ENCODE peak calls at places on chromosomes 7 and 10, in nine cellular contexts. E is PC-9; V is body of pancreas; K is fibroblast of lung; P is neural progenitor cell; O is naive thymus-derived CD4-positive, alpha-beta T cell; Q is cardiac muscle cell; N is AG09309; M is brain microvascular endothelial cell. W is an unnamed sample.

GRCh38 chr10:44898665-44899064 is 12.5 kb upstream of the TMEM72 start:
- DNase-seq in E (no peak), V (no peak), K (no peak), P (no peak), O (no peak), Q (no peak), N (no peak), M (no peak), W (no peak)

GRCh38 chr7:29328050-29328449 is 133.5 kb downstream of the CHN2 start:
- DNase-seq in E (no peak), V (no peak), K (peak; percentile 8), P (no peak), O (no peak), Q (no peak), N (no peak), M (no peak), W (no peak)

GRCh38 chr7:139731802-139732470 is 45.9 kb downstream of the HIPK2 start:
- DNase-seq in E (peak; percentile 92), V (peak; percentile 91), K (peak; percentile 96), P (no peak), O (no peak), Q (peak; percentile 96), N (peak; percentile 67), M (peak; percentile 92), W (peak; percentile 91)

GRCh38 chr7:157669768-157670345 is 333.1 kb downstream of the DNAJB6 start:
- DNase-seq in E (no peak), V (no peak), K (no peak), P (peak; percentile 52), O (no peak), Q (no peak), N (no peak), M (no peak), W (no peak)

GRCh38 chr7:44738031-44738730 is 10.5 kb upstream of the ZMIZ2 start:
- DNase-seq in E (no peak), V (no peak), K (no peak), P (no peak), O (no peak), Q (peak; percentile 37), N (no peak), M (no peak), W (no peak)

GRCh38 chr7:109694122-109694521 is 1124.4 kb downstream of the DNAJB9 start:
- DNase-seq in E (no peak), V (no peak), K (no peak), P (no peak), O (no peak), Q (no peak), N (no peak), M (no peak), W (no peak)

GRCh38 chr7:120156476-120156875 is 116.5 kb upstream of the KCND2 start:
- DNase-seq in E (no peak), V (no peak), K (no peak), P (no peak), O (no peak), Q (no peak), N (no peak), M (no peak), W (no peak)

GRCh38 chr10:22476601-22477364 is 131.5 kb downstream of the SPAG6 start:
- DNase-seq in E (no peak), V (no peak), K (no peak), P (peak; percentile 64), O (no peak), Q (no peak), N (no peak), M (no peak), W (no peak)

GRCh38 chr10:69684020-69684980 is 54.3 kb downstream of the FAM241B start:
- DNase-seq in E (no peak), V (peak; percentile 72), K (peak; percentile 20), P (no peak), O (no peak), Q (peak; percentile 72), N (no peak), M (peak; percentile 63), W (no peak)

GRCh38 chr7:55179897-55180682 is 161.3 kb downstream of the EGFR start:
- DNase-seq in E (no peak), V (no peak), K (no peak), P (no peak), O (no peak), Q (no peak), N (no peak), M (no peak), W (no peak)

GRCh38 chr10:33142290-33142689 is 184.3 kb upstream of the ITGB1 start:
- DNase-seq in E (no peak), V (no peak), K (no peak), P (no peak), O (no peak), Q (peak; percentile 54), N (no peak), M (no peak), W (no peak)

DNA sequence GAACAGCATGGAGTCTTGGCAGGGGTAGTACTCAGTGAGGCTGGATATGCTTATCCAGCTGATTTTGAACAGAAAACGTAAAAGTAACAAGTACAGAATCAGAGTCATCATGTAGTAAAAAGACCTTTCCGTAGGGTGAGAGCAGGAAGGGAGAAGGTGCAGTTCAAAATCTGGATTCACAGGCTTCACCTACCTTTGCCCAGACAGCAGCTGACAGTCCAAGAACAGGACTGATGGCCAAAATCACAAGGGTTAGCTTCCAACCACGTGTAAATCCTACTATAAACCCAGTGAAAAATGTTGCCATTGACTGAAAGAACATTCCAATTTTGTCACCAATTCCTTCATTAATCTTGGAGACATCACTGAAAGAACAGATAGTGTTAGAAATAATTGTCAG is 34.8 kb downstream of the ABCB1 start:
- DNase-seq in E (no peak), V (no peak), K (no peak), P (no peak), O (no peak), Q (no peak), N (no peak), M (no peak), W (no peak)
- H3K4me3 ChIP-seq in E (no peak overlapping the region), V (no peak overlapping the region), K (no peak overlapping the region), P (no peak overlapping the region), O (no peak overlapping the region), Q (no peak overlapping the region), N (no peak overlapping the region), M (no peak overlapping the region), W (no peak overlapping the region)

GRCh38 chr7:27166475-27167169 is 1.3 kb upstream of the HOXA9 start:
- DNase-seq in E (no peak), V (no peak), K (no peak), P (peak; percentile 43), O (no peak), Q (no peak), N (no peak), M (no peak), W (no peak)
- H3K4me3 ChIP-seq in E (no peak overlapping the region), V (no peak overlapping the region), K (no peak overlapping the region), P (no peak overlapping the region), O (no peak overlapping the region), Q (no peak overlapping the region), N (peak overlapping the region; percentile 87), M (no peak overlapping the region), W (peak overlapping the region; percentile 72)

GRCh38 chr10:14039968-14040668 is 290.6 kb downstream of the FRMD4A start:
- DNase-seq in E (no peak), V (no peak), K (peak; percentile 64), P (no peak), O (no peak), Q (peak; percentile 92), N (peak; percentile 89), M (no peak), W (no peak)

GRCh38 chr10:14036233-14036632 is 294.5 kb downstream of the FRMD4A start:
- DNase-seq in E (no peak), V (no peak), K (no peak), P (no peak), O (no peak), Q (no peak), N (no peak), M (no peak), W (no peak)

GRCh38 chr10:14035506-14035905 is 295.2 kb downstream of the FRMD4A start:
- DNase-seq in E (no peak), V (no peak), K (no peak), P (no peak), O (no peak), Q (no peak), N (no peak), M (no peak), W (no peak)

DNA sequence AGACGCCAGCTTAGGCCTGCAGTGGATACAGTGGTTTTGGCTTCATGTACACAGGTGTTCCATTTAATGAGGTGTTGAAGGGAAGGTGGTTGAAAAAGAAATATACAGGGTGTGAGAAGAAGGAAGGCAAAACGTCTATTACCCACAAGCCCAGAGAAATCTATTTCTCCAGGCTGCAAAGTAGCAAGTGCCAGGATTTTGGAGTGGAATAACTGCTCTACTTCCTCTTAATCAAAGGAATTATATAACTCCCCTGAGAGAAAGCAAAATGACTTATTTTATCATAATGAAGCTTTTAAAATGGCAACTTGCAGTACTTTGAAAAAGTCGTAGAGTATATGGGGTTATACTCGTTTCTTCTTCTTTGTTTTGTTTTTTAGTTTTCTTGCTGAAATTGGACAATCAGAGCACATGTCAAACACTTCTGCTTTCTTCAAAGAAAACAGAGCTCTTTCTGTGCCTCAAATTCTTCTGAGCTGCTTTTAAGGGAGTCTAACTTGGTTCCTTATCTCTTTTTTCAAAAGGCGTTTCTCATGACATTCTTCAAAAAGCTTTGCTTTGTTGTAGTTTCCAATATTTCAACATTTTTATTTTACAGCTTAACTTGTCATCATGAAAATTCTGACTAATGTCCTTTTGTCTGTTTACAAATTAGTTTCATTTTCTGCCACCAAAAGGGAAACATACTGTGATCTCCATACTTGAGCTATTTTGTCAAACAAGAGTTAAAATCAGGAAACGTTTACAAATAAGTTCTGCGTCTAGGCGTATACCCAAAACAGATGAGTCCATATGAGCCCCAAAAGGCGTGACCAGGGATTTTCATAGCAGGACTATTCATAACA is 289.7 kb downstream of the FRMD4A start:
- DNase-seq in E (no peak), V (no peak), K (no peak), P (no peak), O (no peak), Q (peak; percentile 38), N (no peak), M (no peak), W (no peak)
- H3K4me3 ChIP-seq in E (no peak overlapping the region), V (no peak overlapping the region), K (no peak overlapping the region), P (no peak overlapping the region), O (no peak overlapping the region), Q (no peak overlapping the region), N (no peak overlapping the region), M (no peak overlapping the region), W (no peak overlapping the region)

GRCh38 chr7:94701555-94701973 is 45.6 kb upstream of the SGCE start:
- DNase-seq in E (peak; percentile 77), V (no peak), K (peak; percentile 19), P (peak; percentile 56), O (no peak), Q (peak; percentile 90), N (no peak), M (peak; percentile 69), W (peak; percentile 53)

GRCh38 chr7:94697671-94697994 is 41.7 kb upstream of the SGCE start:
- DNase-seq in E (no peak), V (no peak), K (no peak), P (no peak), O (no peak), Q (no peak), N (no peak), M (no peak), W (no peak)

GRCh38 chr7:94700926-94701554 is 45.1 kb upstream of the SGCE start:
- DNase-seq in E (no peak), V (no peak), K (peak; percentile 47), P (no peak), O (no peak), Q (peak; percentile 56), N (no peak), M (peak; percentile 0), W (no peak)

GRCh38 chr7:94696981-94697670 is 41.2 kb upstream of the SGCE start:
- DNase-seq in E (peak; percentile 76), V (peak; percentile 61), K (peak; percentile 98), P (no peak), O (no peak), Q (peak; percentile 97), N (peak; percentile 85), M (peak; percentile 95), W (peak; percentile 79)

GRCh38 chr7:94698275-94698674 is 42.3 kb upstream of the SGCE start:
- DNase-seq in E (peak; percentile 60), V (no peak), K (peak; percentile 90), P (no peak), O (no peak), Q (peak; percentile 89), N (peak; percentile 33), M (peak; percentile 64), W (peak; percentile 69)
- H3K4me3 ChIP-seq in E (no peak overlapping the region), V (no peak overlapping the region), K (no peak overlapping the region), P (no peak overlapping the region), O (no peak overlapping the region), Q (no peak overlapping the region), N (no peak overlapping the region), M (peak overlapping the region; percentile 10), W (no peak overlapping the region)

W was measured in kidney epithelial cell.